ENCODE peak calls at places on chromosomes 12 and 14, in nine cellular contexts. One of them, this sample, is unnamed.

GRCh38 chr14:83425138-83425537 is 1891.5 kb upstream of the SEL1L start:
- DNase-seq in PC-9: no peak
- DNase-seq in upper lobe of right lung: no peak
- DNase-seq in brain microvascular endothelial cell: no peak
- DNase-seq in heart right ventricle: no peak
- DNase-seq in fibroblast of the aortic adventitia: peak
- DNase-seq in kidney epithelial cell: no peak
- DNase-seq in AG10803: peak
- DNase-seq in heart left ventricle: no peak
- DNase-seq in this sample: peak

GRCh38 chr12:40281791-40282364 is 57.1 kb downstream of the LRRK2 start:
- DNase-seq in PC-9: no peak
- DNase-seq in upper lobe of right lung: no peak
- DNase-seq in brain microvascular endothelial cell: no peak
- DNase-seq in heart right ventricle: no peak
- DNase-seq in fibroblast of the aortic adventitia: no peak
- DNase-seq in kidney epithelial cell: no peak
- DNase-seq in AG10803: no peak
- DNase-seq in heart left ventricle: no peak
- DNase-seq in this sample: no peak

GRCh38 chr14:92922883-92923743 is at the start of gene CHGA:
- DNase-seq in PC-9: peak
- DNase-seq in upper lobe of right lung: peak
- DNase-seq in brain microvascular endothelial cell: peak
- DNase-seq in heart right ventricle: peak
- DNase-seq in fibroblast of the aortic adventitia: peak
- DNase-seq in kidney epithelial cell: no peak
- DNase-seq in AG10803: peak
- DNase-seq in heart left ventricle: peak
- DNase-seq in this sample: peak

GRCh38 chr12:80099259-80099658 is at the start of gene OTOGL:
- DNase-seq in PC-9: no peak
- DNase-seq in upper lobe of right lung: no peak
- DNase-seq in brain microvascular endothelial cell: no peak
- DNase-seq in heart right ventricle: no peak
- DNase-seq in fibroblast of the aortic adventitia: no peak
- DNase-seq in kidney epithelial cell: no peak
- DNase-seq in AG10803: peak
- DNase-seq in heart left ventricle: no peak
- DNase-seq in this sample: no peak

GRCh38 chr14:66066991-66067788 is 419.0 kb upstream of the CCDC196 start:
- DNase-seq in PC-9: no peak
- DNase-seq in upper lobe of right lung: no peak
- DNase-seq in brain microvascular endothelial cell: no peak
- DNase-seq in heart right ventricle: no peak
- DNase-seq in fibroblast of the aortic adventitia: peak
- DNase-seq in kidney epithelial cell: no peak
- DNase-seq in AG10803: peak
- DNase-seq in heart left ventricle: no peak
- DNase-seq in this sample: peak

GRCh38 chr12:62693291-62694040 is 226.8 kb downstream of the MON2 start:
- DNase-seq in PC-9: no peak
- DNase-seq in upper lobe of right lung: no peak
- DNase-seq in brain microvascular endothelial cell: no peak
- DNase-seq in heart right ventricle: no peak
- DNase-seq in fibroblast of the aortic adventitia: peak
- DNase-seq in kidney epithelial cell: no peak
- DNase-seq in AG10803: peak
- DNase-seq in heart left ventricle: no peak
- DNase-seq in this sample: peak

GRCh38 chr12:114680498-114681148 is 3.4 kb downstream of the TBX3 start:
- DNase-seq in PC-9: no peak
- DNase-seq in upper lobe of right lung: no peak
- DNase-seq in brain microvascular endothelial cell: no peak
- DNase-seq in heart right ventricle: no peak
- DNase-seq in fibroblast of the aortic adventitia: peak
- DNase-seq in kidney epithelial cell: no peak
- DNase-seq in AG10803: no peak
- DNase-seq in heart left ventricle: no peak
- DNase-seq in this sample: no peak

GRCh38 chr12:119075918-119076317 is 94.6 kb downstream of the SRRM4 start:
- DNase-seq in PC-9: no peak
- DNase-seq in upper lobe of right lung: no peak
- DNase-seq in brain microvascular endothelial cell: no peak
- DNase-seq in heart right ventricle: no peak
- DNase-seq in fibroblast of the aortic adventitia: no peak
- DNase-seq in kidney epithelial cell: no peak
- DNase-seq in AG10803: no peak
- DNase-seq in heart left ventricle: no peak
- DNase-seq in this sample: no peak

GRCh38 chr12:52910248-52910883 is 5.5 kb upstream of the KRT8 start:
- DNase-seq in PC-9: no peak
- DNase-seq in upper lobe of right lung: no peak
- DNase-seq in brain microvascular endothelial cell: no peak
- DNase-seq in heart right ventricle: no peak
- DNase-seq in fibroblast of the aortic adventitia: no peak
- DNase-seq in kidney epithelial cell: no peak
- DNase-seq in AG10803: no peak
- DNase-seq in heart left ventricle: no peak
- DNase-seq in this sample: no peak

GRCh38 chr14:101183376-101184103 is 280.0 kb upstream of the RTL1 start:
- DNase-seq in PC-9: no peak
- DNase-seq in upper lobe of right lung: peak
- DNase-seq in brain microvascular endothelial cell: no peak
- DNase-seq in heart right ventricle: no peak
- DNase-seq in fibroblast of the aortic adventitia: no peak
- DNase-seq in kidney epithelial cell: no peak
- DNase-seq in AG10803: no peak
- DNase-seq in heart left ventricle: no peak
- DNase-seq in this sample: no peak

GRCh38 chr12:98399532-98399931 is 115.9 kb upstream of the TMPO start:
- DNase-seq in PC-9: no peak
- DNase-seq in upper lobe of right lung: no peak
- DNase-seq in brain microvascular endothelial cell: peak
- DNase-seq in heart right ventricle: no peak
- DNase-seq in fibroblast of the aortic adventitia: peak
- DNase-seq in kidney epithelial cell: peak
- DNase-seq in AG10803: peak
- DNase-seq in heart left ventricle: no peak
- DNase-seq in this sample: peak

GRCh38 chr14:61456720-61457119 is 135.3 kb downstream of the PRKCH start:
- DNase-seq in PC-9: peak
- DNase-seq in upper lobe of right lung: no peak
- DNase-seq in brain microvascular endothelial cell: peak
- DNase-seq in heart right ventricle: peak
- DNase-seq in fibroblast of the aortic adventitia: peak
- DNase-seq in kidney epithelial cell: no peak
- DNase-seq in AG10803: peak
- DNase-seq in heart left ventricle: peak
- DNase-seq in this sample: peak

GRCh38 chr14:71380271-71380670 is 473.0 kb downstream of the PCNX1 start:
- DNase-seq in PC-9: no peak
- DNase-seq in upper lobe of right lung: no peak
- DNase-seq in brain microvascular endothelial cell: peak
- DNase-seq in heart right ventricle: no peak
- DNase-seq in fibroblast of the aortic adventitia: peak
- DNase-seq in kidney epithelial cell: no peak
- DNase-seq in AG10803: peak
- DNase-seq in heart left ventricle: no peak
- DNase-seq in this sample: no peak

GRCh38 chr12:14026536-14026935 is 45.1 kb upstream of the GRIN2B start:
- DNase-seq in PC-9: no peak
- DNase-seq in upper lobe of right lung: no peak
- DNase-seq in brain microvascular endothelial cell: no peak
- DNase-seq in heart right ventricle: no peak
- DNase-seq in fibroblast of the aortic adventitia: no peak
- DNase-seq in kidney epithelial cell: no peak
- DNase-seq in AG10803: no peak
- DNase-seq in heart left ventricle: no peak
- DNase-seq in this sample: no peak

DNA sequence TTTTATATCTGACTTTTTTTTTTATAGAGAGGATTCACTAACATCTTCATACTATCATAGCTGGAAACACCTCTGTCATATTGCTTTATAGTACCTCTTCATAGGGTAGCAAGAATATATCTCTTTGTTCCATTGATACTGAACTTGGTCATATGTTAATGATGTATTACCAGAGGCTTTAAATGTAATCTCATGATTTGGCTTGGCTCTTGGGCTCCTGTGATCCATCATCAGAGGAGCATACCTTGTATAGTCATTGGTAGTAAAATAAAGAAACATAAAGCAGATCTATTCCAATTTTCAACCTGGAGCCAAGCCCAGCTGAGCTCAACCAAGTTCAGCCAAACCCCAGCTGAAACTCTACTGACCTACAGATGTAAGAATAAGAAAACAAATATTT is 43.2 kb upstream of the GRIN2B start:
- DNase-seq in PC-9: no peak
- DNase-seq in upper lobe of right lung: no peak
- DNase-seq in brain microvascular endothelial cell: no peak
- DNase-seq in heart right ventricle: no peak
- DNase-seq in fibroblast of the aortic adventitia: no peak
- DNase-seq in kidney epithelial cell: no peak
- DNase-seq in AG10803: no peak
- DNase-seq in heart left ventricle: no peak
- DNase-seq in this sample: no peak
- H3K4me3 ChIP-seq in PC-9: no peak
- H3K4me3 ChIP-seq in upper lobe of right lung: no peak
- H3K4me3 ChIP-seq in brain microvascular endothelial cell: no peak
- H3K4me3 ChIP-seq in heart right ventricle: no peak
- H3K4me3 ChIP-seq in fibroblast of the aortic adventitia: no peak
- H3K4me3 ChIP-seq in kidney epithelial cell: no peak
- H3K4me3 ChIP-seq in AG10803: no peak
- H3K4me3 ChIP-seq in heart left ventricle: no peak
- H3K4me3 ChIP-seq in this sample: no peak

DNA sequence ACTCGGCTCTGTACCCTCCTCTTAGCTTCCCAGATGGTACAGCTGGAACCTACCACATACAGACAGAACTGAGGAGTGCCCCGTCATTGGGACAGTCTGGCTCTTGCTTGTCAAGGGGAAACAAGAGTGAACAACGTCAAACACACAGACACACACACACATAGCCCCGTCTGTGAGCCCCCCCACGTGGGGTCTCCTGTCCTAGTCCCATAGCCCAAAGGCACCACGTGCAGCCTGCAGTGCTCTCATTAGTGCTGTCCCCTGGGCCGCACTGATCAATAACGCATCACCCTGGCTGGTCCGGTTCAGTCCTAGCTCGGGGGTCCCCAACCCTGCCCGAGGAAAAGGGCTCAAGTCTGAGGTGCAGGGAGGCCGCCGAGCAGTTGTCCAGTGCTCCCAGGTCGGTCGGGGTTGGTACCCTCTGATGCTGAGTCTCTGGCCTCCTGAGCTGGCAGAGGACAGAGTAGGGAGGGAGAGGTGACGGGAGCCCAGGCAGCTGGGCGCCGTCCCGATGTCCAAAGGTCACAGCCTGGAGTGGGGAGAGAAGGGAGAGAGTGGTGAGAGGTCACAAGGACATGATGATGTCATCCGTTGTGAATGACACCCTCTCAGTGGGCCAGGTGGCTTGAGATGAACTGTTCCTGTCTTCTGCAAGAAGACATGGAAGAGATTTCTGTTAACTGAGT is 105.4 kb upstream of the NOS1 start:
- DNase-seq in PC-9: no peak
- DNase-seq in upper lobe of right lung: no peak
- DNase-seq in brain microvascular endothelial cell: no peak
- DNase-seq in heart right ventricle: no peak
- DNase-seq in fibroblast of the aortic adventitia: no peak
- DNase-seq in kidney epithelial cell: no peak
- DNase-seq in AG10803: no peak
- DNase-seq in heart left ventricle: no peak
- DNase-seq in this sample: no peak
- TF ChIP-seq CTCF in PC-9: no peak
- TF ChIP-seq CTCF in upper lobe of right lung: no peak
- TF ChIP-seq CTCF in brain microvascular endothelial cell: no peak
- TF ChIP-seq CTCF in heart right ventricle: no peak
- TF ChIP-seq CTCF in fibroblast of the aortic adventitia: no peak
- TF ChIP-seq CTCF in kidney epithelial cell: no peak
- TF ChIP-seq CTCF in AG10803: no peak
- TF ChIP-seq CTCF in heart left ventricle: no peak
- TF ChIP-seq CTCF in this sample: no peak

GRCh38 chr12:109716092-109716479 is 2.5 kb downstream of the FAM222A start:
- DNase-seq in PC-9: no peak
- DNase-seq in upper lobe of right lung: no peak
- DNase-seq in brain microvascular endothelial cell: no peak
- DNase-seq in heart right ventricle: no peak
- DNase-seq in fibroblast of the aortic adventitia: no peak
- DNase-seq in kidney epithelial cell: no peak
- DNase-seq in AG10803: no peak
- DNase-seq in heart left ventricle: no peak
- DNase-seq in this sample: no peak
- H3K4me3 ChIP-seq in PC-9: no peak
- H3K4me3 ChIP-seq in upper lobe of right lung: no peak
- H3K4me3 ChIP-seq in brain microvascular endothelial cell: no peak
- H3K4me3 ChIP-seq in heart right ventricle: no peak
- H3K4me3 ChIP-seq in fibroblast of the aortic adventitia: no peak
- H3K4me3 ChIP-seq in kidney epithelial cell: no peak
- H3K4me3 ChIP-seq in AG10803: no peak
- H3K4me3 ChIP-seq in heart left ventricle: no peak
- H3K4me3 ChIP-seq in this sample: no peak

GRCh38 chr12:112297188-112297587 is 85.0 kb downstream of the HECTD4 start:
- DNase-seq in PC-9: no peak
- DNase-seq in upper lobe of right lung: no peak
- DNase-seq in brain microvascular endothelial cell: no peak
- DNase-seq in heart right ventricle: no peak
- DNase-seq in fibroblast of the aortic adventitia: no peak
- DNase-seq in kidney epithelial cell: no peak
- DNase-seq in AG10803: no peak
- DNase-seq in heart left ventricle: no peak
- DNase-seq in this sample: no peak

GRCh38 chr12:112299704-112300103 is 82.5 kb downstream of the HECTD4 start:
- DNase-seq in PC-9: no peak
- DNase-seq in upper lobe of right lung: no peak
- DNase-seq in brain microvascular endothelial cell: no peak
- DNase-seq in heart right ventricle: no peak
- DNase-seq in fibroblast of the aortic adventitia: no peak
- DNase-seq in kidney epithelial cell: no peak
- DNase-seq in AG10803: no peak
- DNase-seq in heart left ventricle: no peak
- DNase-seq in this sample: no peak

GRCh38 chr12:112296183-112296582 is 86.0 kb downstream of the HECTD4 start:
- DNase-seq in PC-9: no peak
- DNase-seq in upper lobe of right lung: no peak
- DNase-seq in brain microvascular endothelial cell: no peak
- DNase-seq in heart right ventricle: no peak
- DNase-seq in fibroblast of the aortic adventitia: no peak
- DNase-seq in kidney epithelial cell: no peak
- DNase-seq in AG10803: no peak
- DNase-seq in heart left ventricle: no peak
- DNase-seq in this sample: no peak

GRCh38 chr12:112294793-112295192 is 87.4 kb downstream of the HECTD4 start:
- DNase-seq in PC-9: no peak
- DNase-seq in upper lobe of right lung: no peak
- DNase-seq in brain microvascular endothelial cell: peak
- DNase-seq in heart right ventricle: no peak
- DNase-seq in fibroblast of the aortic adventitia: peak
- DNase-seq in kidney epithelial cell: no peak
- DNase-seq in AG10803: peak
- DNase-seq in heart left ventricle: no peak
- DNase-seq in this sample: peak
- TF ChIP-seq CTCF in PC-9: peak
- TF ChIP-seq CTCF in upper lobe of right lung: no peak
- TF ChIP-seq CTCF in brain microvascular endothelial cell: peak
- TF ChIP-seq CTCF in heart right ventricle: no peak
- TF ChIP-seq CTCF in fibroblast of the aortic adventitia: peak
- TF ChIP-seq CTCF in kidney epithelial cell: peak
- TF ChIP-seq CTCF in AG10803: no peak
- TF ChIP-seq CTCF in heart left ventricle: peak
- TF ChIP-seq CTCF in this sample: peak